ENCODE peak calls at places on chromosomes 11 and 22, in eight cellular contexts. E, J, S, T, O, B, H and Z are unnamed samples.

GRCh38 chr11:2761131-2762030 is 61.6 kb upstream of the KCNQ1OT1 start:
- DNase-seq in E (no peak), J (no peak), S (no peak), T (peak), O (no peak), B (no peak), H (no peak), Z (no peak)

GRCh38 chr22:27347951-27348350 is 453.6 kb downstream of the MN1 start:
- DNase-seq in E (no peak), J (no peak), S (no peak), T (no peak), O (no peak), B (no peak), H (no peak), Z (no peak)

GRCh38 chr11:70519117-70519516 is 120.8 kb downstream of the CTTN start:
- DNase-seq in E (no peak), J (no peak), S (no peak), T (no peak), O (no peak), B (no peak), H (no peak), Z (no peak)

GRCh38 chr11:72216638-72217037 is at the start of gene FOLR2:
- DNase-seq in E (no peak), J (no peak), S (no peak), T (peak), O (no peak), B (no peak), H (no peak), Z (no peak)

GRCh38 chr11:57556041-57556440 is 11.4 kb downstream of the UBE2L6 start:
- DNase-seq in E (no peak), J (no peak), S (no peak), T (no peak), O (no peak), B (no peak), H (no peak), Z (no peak)

GRCh38 chr11:120747801-120748484 is 236.4 kb downstream of the GRIK4 start:
- DNase-seq in E (no peak), J (no peak), S (no peak), T (no peak), O (no peak), B (no peak), H (peak), Z (no peak)

GRCh38 chr22:19639610-19640135 is 74.6 kb upstream of the SEPTIN5 start:
- DNase-seq in E (no peak), J (no peak), S (no peak), T (no peak), O (no peak), B (no peak), H (no peak), Z (no peak)

GRCh38 chr22:46088541-46089311 is 61.6 kb upstream of the PPARA start:
- DNase-seq in E (no peak), J (peak), S (peak), T (peak), O (no peak), B (no peak), H (no peak), Z (no peak)

GRCh38 chr11:22454461-22454860 is 116.3 kb downstream of the SLC17A6 start:
- DNase-seq in E (no peak), J (no peak), S (no peak), T (no peak), O (no peak), B (no peak), H (no peak), Z (no peak)

GRCh38 chr22:49195636-49196035 is 632.0 kb downstream of the BRD1 start:
- DNase-seq in E (no peak), J (no peak), S (no peak), T (no peak), O (no peak), B (no peak), H (no peak), Z (no peak)

GRCh38 chr22:43106302-43106701 is 4.2 kb upstream of the BIK start:
- DNase-seq in E (no peak), J (no peak), S (no peak), T (no peak), O (no peak), B (no peak), H (no peak), Z (no peak)

GRCh38 chr22:24134090-24134846 is 47.0 kb upstream of the SUSD2 start:
- DNase-seq in E (peak), J (peak), S (no peak), T (peak), O (peak), B (peak), H (no peak), Z (no peak)

GRCh38 chr11:77074205-77074604 is 7.4 kb downstream of the CAPN5 start:
- DNase-seq in E (no peak), J (no peak), S (no peak), T (peak), O (no peak), B (no peak), H (no peak), Z (no peak)